ENCODE peak calls at places on chromosomes 2 and 18, in four cellular contexts. R is HepG2, Y is esophagus squamous epithelium, B is tibial artery. W is an unnamed sample. For H3K9me3, the result is how much of the 10 kb centered on the place peaks cover.

GRCh38 chr2:27185331-27186026 is 26.4 kb upstream of the ATRAID start:
- DNase-seq in R (peak), Y (no peak), B (peak), W (no peak)

GRCh38 chr2:9814129-9814868 is 29.0 kb upstream of the TAF1B start:
- DNase-seq in R (no peak), Y (no peak), B (no peak), W (no peak)

GRCh38 chr2:73914667-73915066 is 12.0 kb upstream of the DGUOK start:
- DNase-seq in R (no peak), Y (no peak), B (no peak), W (no peak)

GRCh38 chr18:51051105-51051712 is 21.2 kb downstream of the SMAD4 start:
- DNase-seq in R (peak), Y (no peak), B (no peak), W (no peak)

GRCh38 chr18:3411854-3412268 is 38.1 kb upstream of the TGIF1 start:
- DNase-seq in R (no peak), Y (no peak), B (no peak), W (peak)

GRCh38 chr2:71583876-71584275 is 130.5 kb downstream of the DYSF start:
- DNase-seq in R (no peak), Y (no peak), B (no peak), W (no peak)

GRCh38 chr2:10909050-10909995 is 2.4 kb upstream of the KCNF1 start:
- DNase-seq in R (peak), Y (no peak), B (no peak), W (no peak)

GRCh38 chr2:14524803-14525080 is 107.8 kb upstream of the LRATD1 start:
- DNase-seq in R (no peak), Y (no peak), B (no peak), W (no peak)

GRCh38 chr2:219029829-219030165 is 11.5 kb downstream of the CFAP65 start:
- DNase-seq in R (peak), Y (peak), B (peak), W (peak)

GRCh38 chr2:182553483-182553882 is 126.6 kb upstream of the PDE1A start:
- DNase-seq in R (no peak), Y (no peak), B (no peak), W (no peak)

GRCh38 chr18:65269375-65269774 is 481.4 kb upstream of the CDH7 start:
- DNase-seq in R (no peak), Y (no peak), B (no peak), W (no peak)
- TF ChIP-seq CTCF in R (no peak), Y (no peak), B (no peak), W (no peak)

GRCh38 chr2:38436227-38436664 is 59.2 kb upstream of the ATL2 start:
- DNase-seq in R (peak), Y (no peak), B (no peak), W (no peak)

GRCh38 chr2:38433607-38433975 is 56.5 kb upstream of the ATL2 start:
- DNase-seq in R (no peak), Y (no peak), B (no peak), W (no peak)

GRCh38 chr2:38432827-38433606 is 55.9 kb upstream of the ATL2 start:
- DNase-seq in R (peak), Y (no peak), B (peak), W (no peak)

GRCh38 chr2:38435775-38436174 is 58.7 kb upstream of the ATL2 start:
- DNase-seq in R (no peak), Y (no peak), B (no peak), W (no peak)

DNA sequence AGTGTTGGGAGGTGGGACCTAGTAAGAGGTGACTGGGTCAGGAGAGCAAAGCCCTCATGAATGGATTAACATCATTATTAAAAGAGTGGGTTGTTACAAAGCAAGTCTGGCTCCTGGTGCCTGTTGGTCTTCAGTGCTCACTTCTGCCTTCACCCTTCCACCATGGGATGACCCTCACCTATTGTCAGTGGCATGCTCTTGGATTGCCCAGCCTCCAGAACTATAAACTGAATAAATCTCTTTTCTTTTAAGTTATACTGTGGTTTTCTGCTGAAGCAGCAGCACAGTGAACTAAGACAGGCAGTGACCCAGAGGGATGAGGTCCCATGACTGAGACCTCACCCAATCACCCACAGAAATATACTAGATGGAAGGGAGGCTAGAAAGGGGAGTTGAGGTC is 57.5 kb upstream of the ATL2 start:
- DNase-seq in R (no peak), Y (no peak), B (no peak), W (no peak)
- H3K9me3 ChIP-seq in R (under half), Y (under half), B (under half), W (under half)

DNA sequence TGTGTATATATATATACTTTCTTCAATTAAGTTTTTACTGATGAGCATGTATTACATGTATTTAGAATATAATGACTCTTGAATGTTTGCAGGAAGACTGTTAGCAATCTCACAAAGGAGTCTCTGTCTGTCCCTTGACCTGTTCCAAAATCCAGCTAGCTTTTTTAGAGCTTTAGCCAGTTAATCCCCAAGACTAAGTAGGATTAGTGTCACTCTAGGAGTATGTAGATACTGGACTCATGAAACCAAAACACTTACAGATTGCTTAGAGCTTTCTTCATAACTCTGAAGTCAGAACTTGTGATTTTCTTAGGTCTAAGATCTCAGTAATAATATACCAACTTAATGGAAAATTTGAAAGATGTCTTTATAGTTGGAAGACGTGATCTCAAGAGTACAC is 2.2 kb downstream of the UBXN4 start:
- DNase-seq in R (peak), Y (no peak), B (no peak), W (no peak)
- H3K27ac ChIP-seq in R (peak), Y (no peak), B (no peak), W (no peak)

GRCh38 chr2:126849486-126849885 is 49.2 kb upstream of the TEX51 start:
- DNase-seq in R (no peak), Y (no peak), B (no peak), W (no peak)
- TF ChIP-seq CTCF in R (no peak), Y (no peak), B (no peak), W (no peak)

GRCh38 chr18:14922031-14922430 is 174.1 kb downstream of the ANKRD30B start:
- DNase-seq in R (no peak), Y (no peak), B (no peak), W (no peak)
- H3K9me3 ChIP-seq in R (under half), Y (under half), B (under half), W (under half)

DNA sequence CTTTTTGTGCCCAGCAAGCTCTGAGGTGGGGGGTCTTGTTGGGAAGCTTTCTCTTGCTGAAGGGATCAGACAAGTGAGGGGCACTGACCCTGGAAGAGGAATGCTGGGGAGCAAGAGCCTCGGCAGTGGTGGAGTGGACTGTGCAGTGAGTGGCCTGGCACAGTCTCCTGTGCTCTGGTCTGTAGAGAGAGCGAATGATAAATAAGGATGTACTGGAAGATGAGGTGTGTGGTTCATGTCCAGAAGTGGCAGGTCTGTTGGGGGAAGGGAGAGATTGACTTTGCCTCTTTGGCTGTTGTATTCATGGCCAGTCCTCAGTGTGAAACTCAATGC is 5.3 kb upstream of the SLC20A1 start:
- DNase-seq in R (no peak), Y (no peak), B (no peak), W (no peak)
- H3K27ac ChIP-seq in R (no peak), Y (no peak), B (peak), W (no peak)

DNA sequence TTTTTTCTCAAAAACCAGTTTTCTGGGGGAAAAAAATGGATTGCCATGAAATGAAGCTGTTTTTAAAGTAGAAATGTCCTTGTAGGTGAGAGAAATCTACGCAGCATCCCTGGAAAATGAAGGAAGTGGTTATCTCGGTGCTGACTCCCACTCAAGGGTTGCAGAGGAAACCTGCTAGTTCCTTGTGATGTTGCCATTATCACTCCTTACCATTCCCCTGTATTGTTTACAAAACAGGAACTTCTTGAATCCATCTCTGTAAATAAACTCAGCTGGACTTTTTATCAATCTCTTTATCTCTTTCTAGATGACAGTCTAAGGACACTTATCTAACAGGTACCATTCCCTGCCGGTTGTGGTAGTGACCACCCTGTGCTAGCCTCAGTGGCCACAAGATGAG is 61.2 kb downstream of the FEZ2 start:
- DNase-seq in R (no peak), Y (no peak), B (no peak), W (no peak)
- TF ChIP-seq CTCF in R (no peak), Y (no peak), B (no peak), W (no peak)

GRCh38 chr2:2705871-2706270 is 374.8 kb upstream of the MYT1L start:
- DNase-seq in R (no peak), Y (no peak), B (no peak), W (no peak)

GRCh38 chr2:2703792-2704191 is 372.7 kb upstream of the MYT1L start:
- DNase-seq in R (no peak), Y (no peak), B (no peak), W (no peak)

GRCh38 chr2:2703127-2703526 is 372.1 kb upstream of the MYT1L start:
- DNase-seq in R (no peak), Y (no peak), B (no peak), W (no peak)

GRCh38 chr2:2706306-2706705 is 375.2 kb upstream of the MYT1L start:
- DNase-seq in R (no peak), Y (no peak), B (no peak), W (no peak)

DNA sequence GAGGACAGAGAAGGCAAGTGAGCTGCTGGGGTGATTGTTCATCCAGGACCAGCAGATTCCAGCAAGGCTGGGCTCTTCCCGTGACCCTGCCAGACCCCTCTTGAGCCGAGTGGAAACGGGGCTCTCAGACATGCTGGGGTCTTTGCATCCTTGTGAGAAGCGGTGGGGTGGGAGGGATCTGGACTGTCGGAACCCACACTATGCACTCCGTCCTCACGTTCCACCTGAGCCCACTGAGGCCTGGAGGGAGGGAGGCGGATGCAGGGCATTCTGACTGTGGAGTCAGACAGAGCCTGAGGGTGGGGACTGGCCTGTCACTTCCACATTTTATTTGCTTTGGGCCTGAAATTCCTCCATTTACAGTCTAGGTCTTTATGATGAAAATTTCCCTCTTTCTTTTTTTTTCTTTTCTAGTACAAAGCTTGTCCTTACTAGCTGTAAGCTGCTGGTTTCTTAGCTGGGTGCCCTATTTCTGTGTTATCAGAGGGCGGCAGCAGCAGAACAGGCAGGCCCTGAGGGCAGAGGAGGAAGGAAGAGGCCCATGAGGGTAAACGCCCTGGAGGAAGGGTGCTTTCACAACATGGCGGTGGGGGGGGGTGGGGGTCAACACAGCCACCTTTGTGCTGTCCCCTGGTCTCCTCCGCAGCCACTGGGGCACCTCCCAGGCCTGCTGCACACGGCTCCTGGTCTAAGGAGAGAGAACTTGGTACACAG is 373.5 kb upstream of the MYT1L start:
- DNase-seq in R (no peak), Y (no peak), B (no peak), W (no peak)
- H3K9me3 ChIP-seq in R (under half), Y (under half), B (under half), W (under half)

GRCh38 chr2:22604150-22604549 is 780.8 kb upstream of the KLHL29 start:
- DNase-seq in R (no peak), Y (no peak), B (no peak), W (no peak)
- H3K27ac ChIP-seq in R (no peak), Y (no peak), B (no peak), W (no peak)

GRCh38 chr18:26185267-26185666 is 41.0 kb upstream of the TAF4B start:
- DNase-seq in R (peak), Y (no peak), B (no peak), W (no peak)
- TF ChIP-seq CTCF in R (no peak), Y (no peak), B (no peak), W (peak)